ENCODE peak calls at places on chromosomes 5 and 9, in four cellular contexts. N, U, C and W are unnamed samples.

GRCh38 chr9:19050637-19051591 is 1.7 kb downstream of the RRAGA start:
- DNase-seq in N (peak), U (no peak), C (no peak), W (no peak)

GRCh38 chr9:35801328-35802128 is 10.1 kb downstream of the NPR2 start:
- DNase-seq in N (no peak), U (no peak), C (no peak), W (no peak)

GRCh38 chr9:136372561-136373299 is 739 bp downstream of the CARD9 start:
- DNase-seq in N (peak), U (no peak), C (peak), W (peak)

GRCh38 chr9:111961575-111961974 is 65.0 kb downstream of the UGCG start:
- DNase-seq in N (peak), U (no peak), C (no peak), W (no peak)

GRCh38 chr9:115715656-115716055 is 437.9 kb upstream of the PAPPA start:
- DNase-seq in N (no peak), U (no peak), C (no peak), W (no peak)

GRCh38 chr5:171724771-171725609 is 60.6 kb upstream of the SMIM23 start:
- DNase-seq in N (no peak), U (no peak), C (no peak), W (no peak)

GRCh38 chr9:69028754-69029153 is 6.8 kb upstream of the FXN start:
- DNase-seq in N (no peak), U (no peak), C (no peak), W (no peak)

GRCh38 chr5:112419596-112420110 is 576 bp upstream of the EPB41L4A start:
- DNase-seq in N (peak), U (peak), C (peak), W (no peak)

GRCh38 chr9:137191245-137191644 is 2.8 kb downstream of the SSNA1 start:
- DNase-seq in N (no peak), U (no peak), C (no peak), W (no peak)

GRCh38 chr9:133137451-133138231 is 16.6 kb upstream of the RALGDS start:
- DNase-seq in N (no peak), U (no peak), C (peak), W (no peak)

GRCh38 chr9:133188006-133188842 is 20.8 kb downstream of the OBP2B start:
- DNase-seq in N (peak), U (no peak), C (peak), W (no peak)

GRCh38 chr5:134594797-134595457 is 37.7 kb downstream of the SAR1B start:
- DNase-seq in N (no peak), U (no peak), C (no peak), W (no peak)

GRCh38 chr5:175319199-175319598 is 124.8 kb downstream of the DRD1 start:
- DNase-seq in N (no peak), U (no peak), C (no peak), W (no peak)

GRCh38 chr5:117788596-117788995 is 1199.8 kb downstream of the DTWD2 start:
- DNase-seq in N (peak), U (no peak), C (no peak), W (no peak)

GRCh38 chr9:134191455-134192209 is 27.3 kb upstream of the RNU6ATAC start:
- DNase-seq in N (no peak), U (peak), C (peak), W (no peak)

GRCh38 chr5:135446186-135446585 is 962 bp downstream of the DCANP1 start:
- DNase-seq in N (no peak), U (no peak), C (peak), W (no peak)

GRCh38 chr5:66247176-66247960 is 103.3 kb downstream of the SREK1 start:
- DNase-seq in N (peak), U (no peak), C (no peak), W (no peak)

DNA sequence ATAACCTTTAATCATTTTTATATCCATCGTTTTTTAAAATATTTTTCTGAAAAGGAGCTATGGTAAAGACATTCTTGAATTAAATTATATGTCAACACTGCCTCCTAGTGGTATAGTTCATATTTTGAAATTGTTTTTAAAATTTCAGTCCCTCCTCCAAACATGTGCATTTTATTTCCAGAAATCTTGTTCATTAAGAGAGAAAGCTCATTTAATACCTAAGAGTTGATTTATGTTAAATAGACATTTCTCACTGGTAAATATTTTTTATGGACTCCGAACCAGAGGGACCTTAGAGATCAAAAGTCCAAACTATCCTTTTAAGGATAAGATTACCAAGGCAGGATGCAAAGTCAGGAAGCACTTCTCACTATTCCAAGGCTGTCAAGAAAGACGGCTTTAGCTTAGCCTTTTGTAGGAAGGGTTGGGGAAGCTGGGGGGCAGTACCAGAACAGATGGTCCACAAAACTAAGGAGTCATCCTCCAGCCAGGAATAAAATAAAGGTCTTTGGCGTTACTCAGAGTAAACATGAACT is 21.6 kb downstream of the BHMT start:
- DNase-seq in N (peak), U (no peak), C (no peak), W (no peak)
- TF ChIP-seq CTCF in N (no peak), U (peak), C (peak), W (peak)

GRCh38 chr9:128192601-128193371 is 1.4 kb upstream of the CIZ1 start:
- DNase-seq in N (peak), U (peak), C (peak), W (peak)
- TF ChIP-seq CTCF in N (no peak), U (no peak), C (no peak), W (peak)

GRCh38 chr5:67842806-67843205 is 372.8 kb upstream of the PIK3R1 start:
- DNase-seq in N (peak), U (no peak), C (no peak), W (no peak)
- TF ChIP-seq CTCF in N (peak), U (no peak), C (no peak), W (no peak)

GRCh38 chr5:15286659-15287058 is 213.3 kb upstream of the FBXL7 start:
- DNase-seq in N (peak), U (no peak), C (no peak), W (no peak)
- TF ChIP-seq CTCF in N (peak), U (peak), C (no peak), W (no peak)

DNA sequence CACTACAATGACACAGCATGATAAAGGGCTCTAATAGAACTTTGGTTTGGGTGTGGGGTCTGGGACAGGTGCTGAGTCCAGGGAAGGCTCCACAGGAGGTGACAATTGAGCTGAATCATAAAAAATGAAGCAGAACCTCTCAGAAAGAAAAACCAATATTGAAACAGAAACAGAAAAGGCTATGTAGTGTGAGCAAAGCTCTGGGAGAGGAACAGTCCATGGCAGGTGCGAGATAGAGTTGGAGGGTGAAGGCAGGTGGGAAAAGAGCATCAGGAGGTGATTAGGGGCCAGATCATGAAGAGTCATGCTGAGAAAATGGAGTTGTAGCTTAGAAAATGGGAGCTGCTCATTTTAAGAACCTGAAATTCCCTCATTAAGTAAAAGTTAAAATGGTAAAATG is 164.9 kb downstream of the KCTD16 start:
- DNase-seq in N (no peak), U (no peak), C (no peak), W (no peak)
- TF ChIP-seq CTCF in N (no peak), U (no peak), C (no peak), W (no peak)

GRCh38 chr5:7886849-7887460 is 18.0 kb downstream of the MTRR start:
- DNase-seq in N (peak), U (no peak), C (no peak), W (no peak)
- TF ChIP-seq CTCF in N (peak), U (peak), C (no peak), W (peak)

DNA sequence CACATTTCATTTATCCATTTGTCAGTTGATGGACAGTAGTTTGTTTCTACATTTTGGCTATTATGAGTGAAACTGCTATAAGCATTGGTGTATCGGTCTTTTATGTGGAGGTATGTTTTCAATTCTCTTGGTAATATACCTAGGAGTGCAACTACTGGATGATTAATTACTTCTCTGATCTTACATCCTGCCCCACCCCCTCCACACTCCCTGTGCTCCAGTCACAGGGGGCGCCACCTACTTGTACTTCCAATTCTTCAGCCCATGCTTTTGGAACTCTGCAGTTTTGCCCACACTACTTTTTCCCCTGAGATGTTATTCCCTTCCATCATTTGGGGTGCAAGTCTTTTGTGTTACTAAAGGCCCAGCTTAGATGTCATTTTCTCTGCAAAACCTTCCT is 42.0 kb downstream of the SEC61B start:
- DNase-seq in N (peak), U (no peak), C (no peak), W (no peak)
- TF ChIP-seq CTCF in N (peak), U (no peak), C (no peak), W (peak)

GRCh38 chr9:89922099-89922498 is 317.3 kb downstream of the GADD45G start:
- DNase-seq in N (no peak), U (no peak), C (no peak), W (no peak)

GRCh38 chr9:89917861-89918260 is 313.0 kb downstream of the GADD45G start:
- DNase-seq in N (no peak), U (no peak), C (no peak), W (no peak)

GRCh38 chr9:89920131-89920530 is 315.3 kb downstream of the GADD45G start:
- DNase-seq in N (no peak), U (no peak), C (no peak), W (no peak)

GRCh38 chr9:89920901-89921300 is 316.1 kb downstream of the GADD45G start:
- DNase-seq in N (no peak), U (no peak), C (no peak), W (no peak)

GRCh38 chr9:89919171-89919681 is 314.4 kb downstream of the GADD45G start:
- DNase-seq in N (no peak), U (no peak), C (no peak), W (no peak)
- TF ChIP-seq CTCF in N (no peak), U (peak), C (no peak), W (peak)